ENCODE peak calls at places on chromosomes 6 and 20, in eight cellular contexts. J is activated naive CD4-positive, alpha-beta T cell treated with anti-CD3 and anti-CD28 coated beads, Interleukin-2, amount 50 U/mL, for 72 hours; G is glomerular endothelial cell; Z is iris pigment epithelial cell; C is GM18507; V is activated CD8-positive, alpha-beta memory T cell treated with anti-CD3 and anti-CD28 coated beads, Interleukin-2, amount 10 ng/mL, durations not matched to agents 7 days and 5 days; M is GM13976; I is NCI-H2081. O is an unnamed sample.

GRCh38 chr20:51404297-51405060 is 138.0 kb downstream of the NFATC2 start:
- DNase-seq in I (no peak), M (peak; percentile 87), C (peak; percentile 78), Z (peak; percentile 54), J (peak; percentile 88), V (peak; percentile 98), G (no peak), O (peak; percentile 74)

GRCh38 chr6:38528196-38528965 is 111.3 kb downstream of the BTBD9 start:
- DNase-seq in V (no peak), Z (peak; percentile 79), J (no peak), C (no peak), I (no peak), G (no peak), M (no peak), O (no peak)

GRCh38 chr6:143784316-143784715 is 58.8 kb upstream of the LTV1 start:
- DNase-seq in M (no peak), G (no peak), Z (no peak), V (no peak), C (no peak), J (no peak), I (no peak), O (no peak)

GRCh38 chr6:12749531-12750379 is 33.2 kb downstream of the PHACTR1 start:
- DNase-seq in V (no peak), G (no peak), M (no peak), I (peak; percentile 79), J (no peak), Z (no peak), C (no peak), O (no peak)

GRCh38 chr6:107280791-107281190 is 165.5 kb upstream of the BEND3 start:
- DNase-seq in G (no peak), V (no peak), Z (no peak), I (no peak), J (no peak), C (no peak), M (no peak), O (no peak)

GRCh38 chr6:56909115-56909907 is 45.6 kb upstream of the BEND6 start:
- DNase-seq in J (no peak), G (no peak), I (no peak), M (no peak), V (no peak), C (no peak), Z (peak; percentile 33), O (no peak)

GRCh38 chr6:106750146-106750900 is 120.9 kb downstream of the QRSL1 start:
- DNase-seq in Z (no peak), I (peak; percentile 36), V (no peak), M (no peak), G (no peak), C (no peak), J (no peak), O (no peak)

GRCh38 chr6:34819571-34820480 is 27.9 kb downstream of the BLTP3A start:
- DNase-seq in V (no peak), I (no peak), J (no peak), Z (no peak), G (no peak), C (no peak), M (no peak), O (no peak)

GRCh38 chr6:25576920-25577319 is 75.1 kb upstream of the SCGN start:
- DNase-seq in V (no peak), Z (no peak), C (no peak), G (no peak), M (no peak), J (no peak), I (no peak), O (no peak)

GRCh38 chr20:59400666-59401065 is 100.3 kb downstream of the EDN3 start:
- DNase-seq in I (no peak), M (no peak), Z (no peak), J (no peak), C (no peak), G (no peak), V (no peak), O (no peak)

GRCh38 chr6:108247965-108248536 is 12.8 kb downstream of the SNX3 start:
- DNase-seq in J (no peak), Z (no peak), V (no peak), M (no peak), G (no peak), I (no peak), C (no peak), O (no peak)

GRCh38 chr6:8556370-8557018 is 121.1 kb upstream of the SLC35B3 start:
- DNase-seq in Z (peak; percentile 88), M (no peak), G (no peak), V (no peak), I (no peak), C (no peak), J (no peak), O (no peak)

GRCh38 chr6:56115715-56116114 is 131.7 kb downstream of the COL21A1 start:
- DNase-seq in Z (no peak), J (no peak), C (no peak), V (no peak), I (no peak), G (no peak), M (no peak), O (no peak)

GRCh38 chr6:21767891-21768659 is 174.5 kb downstream of the SOX4 start:
- DNase-seq in J (no peak), Z (peak; percentile 89), M (no peak), G (no peak), V (no peak), I (no peak), C (no peak), O (peak; percentile 6)

GRCh38 chr6:16742116-16742515 is 19.1 kb downstream of the ATXN1 start:
- DNase-seq in J (no peak), G (no peak), I (no peak), C (no peak), Z (no peak), M (no peak), V (no peak), O (no peak)

GRCh38 chr20:14951105-14951504 is 613.7 kb upstream of the FLRT3 start:
- DNase-seq in I (no peak), Z (no peak), M (no peak), J (no peak), G (peak; percentile 12), V (no peak), C (no peak), O (no peak)

GRCh38 chr20:38745757-38746156 is 2.5 kb upstream of the ACTR5 start:
- DNase-seq in V (no peak), M (no peak), C (no peak), G (no peak), Z (no peak), J (no peak), I (no peak), O (no peak)

GRCh38 chr6:37547564-37548061 is 47.9 kb upstream of the CCDC167 start:
- DNase-seq in V (peak; percentile 61), C (no peak), G (no peak), M (no peak), J (no peak), Z (peak; percentile 66), I (no peak), O (no peak)

GRCh38 chr6:7241709-7242645 is 71.0 kb downstream of the SSR1 start:
- DNase-seq in V (no peak), G (no peak), Z (peak; percentile 24), M (no peak), J (no peak), C (no peak), I (no peak), O (peak; percentile 48)

GRCh38 chr6:4581468-4582420 is 194.5 kb upstream of the CDYL start:
- DNase-seq in V (no peak), C (no peak), Z (peak; percentile 89), M (no peak), G (peak; percentile 78), J (no peak), I (no peak), O (no peak)

GRCh38 chr20:37524221-37524700 is 3.2 kb downstream of the NNAT start:
- DNase-seq in Z (no peak), J (no peak), G (no peak), C (no peak), V (no peak), M (no peak), I (no peak), O (no peak)

GRCh38 chr6:11288065-11288464 is 55.6 kb upstream of the NEDD9 start:
- DNase-seq in C (no peak), V (no peak), M (no peak), I (no peak), Z (no peak), G (no peak), J (no peak), O (no peak)

GRCh38 chr20:62501801-62502495 is 26.2 kb upstream of the GATA5 start:
- DNase-seq in G (peak; percentile 47), M (peak; percentile 78), C (no peak), I (no peak), V (peak; percentile 83), J (peak; percentile 87), Z (peak; percentile 81), O (no peak)

GRCh38 chr6:169026175-169026574 is 227.5 kb downstream of the THBS2 start:
- DNase-seq in C (no peak), Z (no peak), M (no peak), I (no peak), J (no peak), V (no peak), G (no peak), O (no peak)

GRCh38 chr6:138087549-138087948 is 19.7 kb downstream of the PERP start:
- DNase-seq in I (no peak), M (no peak), G (no peak), Z (peak; percentile 52), V (no peak), C (no peak), J (no peak), O (no peak)

GRCh38 chr6:108546079-108547049 is 14.4 kb upstream of the FOXO3 start:
- DNase-seq in M (no peak), G (no peak), C (no peak), V (no peak), I (no peak), J (no peak), Z (no peak), O (peak; percentile 63)

GRCh38 chr6:89716532-89716931 is 78.0 kb upstream of the LYRM2 start:
- DNase-seq in C (no peak), M (no peak), Z (no peak), G (no peak), J (no peak), V (no peak), I (no peak), O (no peak)

GRCh38 chr6:158004696-158005095 is 23.0 kb downstream of the SYNJ2 start:
- DNase-seq in I (no peak), J (no peak), C (no peak), M (no peak), Z (no peak), V (no peak), G (no peak), O (no peak)

GRCh38 chr6:75109025-75109424 is 96.8 kb downstream of the COL12A1 start:
- DNase-seq in C (no peak), I (no peak), Z (no peak), V (no peak), J (no peak), G (no peak), M (no peak), O (no peak)

GRCh38 chr6:89371849-89372505 is 19.5 kb upstream of the UBE2J1 start:
- DNase-seq in V (peak; percentile 89), G (no peak), C (peak; percentile 60), J (peak; percentile 64), I (peak; percentile 58), Z (peak; percentile 53), M (peak; percentile 60), O (peak; percentile 89)

GRCh38 chr20:35318502-35319157 is 26.4 kb upstream of the FAM83C start:
- DNase-seq in C (no peak), G (no peak), I (no peak), M (no peak), V (no peak), Z (peak; percentile 95), J (no peak), O (no peak)

GRCh38 chr20:14845199-14846160 is 508.1 kb upstream of the FLRT3 start:
- DNase-seq in Z (no peak), C (no peak), V (no peak), G (no peak), M (no peak), I (no peak), J (no peak), O (no peak)

GRCh38 chr6:117206522-117206921 is 58.8 kb upstream of the VGLL2 start:
- DNase-seq in J (no peak), I (no peak), G (no peak), Z (no peak), V (no peak), M (no peak), C (no peak), O (no peak)

GRCh38 chr6:148044261-148044731 is 298.3 kb upstream of the SASH1 start:
- DNase-seq in Z (peak; percentile 50), J (no peak), I (no peak), V (no peak), C (no peak), M (no peak), G (no peak), O (no peak)

O was measured in MM.1S.